ENCODE peak calls at places on chromosomes 13 and 19, in four cellular contexts. P, O, A and C are unnamed samples.

GRCh38 chr19:872266-872951 is 12.9 kb downstream of the CFD start:
- DNase-seq in P (peak; percentile 76), O (peak; percentile 60), A (peak; percentile 88), C (peak; percentile 53)

GRCh38 chr13:79451500-79451962 is 29.4 kb upstream of the NDFIP2 start:
- DNase-seq in P (peak; percentile 74), O (no peak), A (peak; percentile 54), C (peak; percentile 89)

GRCh38 chr13:89269737-89270136 is 1598.6 kb downstream of the SLITRK5 start:
- DNase-seq in P (no peak), O (no peak), A (no peak), C (no peak)

GRCh38 chr13:40375522-40376171 is 290.8 kb downstream of the FOXO1 start:
- DNase-seq in P (no peak), O (peak; percentile 38), A (no peak), C (no peak)

GRCh38 chr13:33284016-33284415 is 1.5 kb downstream of the STARD13 start:
- DNase-seq in P (no peak), O (no peak), A (no peak), C (peak; percentile 48)

GRCh38 chr19:23437901-23438300 is 42.6 kb upstream of the ZNF91 start:
- DNase-seq in P (no peak), O (no peak), A (no peak), C (no peak)

GRCh38 chr19:16066611-16067104 is 9.6 kb upstream of the TPM4 start:
- DNase-seq in P (peak; percentile 63), O (no peak), A (peak; percentile 58), C (peak; percentile 82)

GRCh38 chr13:57527114-57527770 is 104.3 kb upstream of the PCDH17 start:
- DNase-seq in P (no peak), O (no peak), A (no peak), C (no peak)

GRCh38 chr13:33089311-33089710 is 73.1 kb downstream of the KL start:
- DNase-seq in P (no peak), O (no peak), A (no peak), C (no peak)

GRCh38 chr19:4034048-4035017 is 26.8 kb downstream of the PIAS4 start:
- DNase-seq in P (no peak), O (no peak), A (no peak), C (no peak)

GRCh38 chr13:106550570-106551135 is 15.2 kb upstream of the EFNB2 start:
- DNase-seq in P (no peak), O (no peak), A (no peak), C (no peak)

GRCh38 chr13:76852991-76853390 is 33.2 kb downstream of the KCTD12 start:
- DNase-seq in P (no peak), O (no peak), A (no peak), C (peak; percentile 60)

GRCh38 chr13:102333320-102334181 is 68.3 kb downstream of the FGF14 start:
- DNase-seq in P (no peak), O (no peak), A (no peak), C (no peak)

GRCh38 chr13:51814825-51815650 is 11.1 kb upstream of the DHRS12 start:
- DNase-seq in P (peak; percentile 48), O (peak; percentile 29), A (peak; percentile 79), C (peak; percentile 74)
- H3K4me3 ChIP-seq in P (no peak overlapping the region), O (peak overlapping the region; percentile 22), A (peak overlapping the region; percentile 58), C (no peak overlapping the region)

DNA sequence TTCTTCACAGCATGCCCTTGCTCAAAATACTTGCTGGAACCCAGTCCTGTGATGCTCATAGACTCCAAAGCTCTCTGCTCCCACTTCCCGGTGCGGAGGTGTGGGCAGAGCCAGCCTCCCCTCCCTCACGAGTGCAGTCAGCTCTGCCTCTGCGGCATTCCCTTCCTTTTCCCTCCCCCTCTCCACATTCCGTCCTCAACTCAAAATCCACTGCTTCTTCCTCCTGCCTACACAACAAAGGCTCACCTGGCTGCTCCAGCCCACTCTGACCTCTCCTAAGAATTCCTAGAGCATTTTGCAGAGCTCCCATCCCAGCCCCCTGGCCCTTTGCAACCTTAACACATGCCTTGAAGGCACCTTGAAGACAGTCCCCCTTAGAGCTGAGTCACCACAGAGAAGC is 527.9 kb downstream of the MYO16 start:
- DNase-seq in P (no peak), O (no peak), A (no peak), C (no peak)
- H3K4me3 ChIP-seq in P (no peak overlapping the region), O (no peak overlapping the region), A (no peak overlapping the region), C (no peak overlapping the region)

DNA sequence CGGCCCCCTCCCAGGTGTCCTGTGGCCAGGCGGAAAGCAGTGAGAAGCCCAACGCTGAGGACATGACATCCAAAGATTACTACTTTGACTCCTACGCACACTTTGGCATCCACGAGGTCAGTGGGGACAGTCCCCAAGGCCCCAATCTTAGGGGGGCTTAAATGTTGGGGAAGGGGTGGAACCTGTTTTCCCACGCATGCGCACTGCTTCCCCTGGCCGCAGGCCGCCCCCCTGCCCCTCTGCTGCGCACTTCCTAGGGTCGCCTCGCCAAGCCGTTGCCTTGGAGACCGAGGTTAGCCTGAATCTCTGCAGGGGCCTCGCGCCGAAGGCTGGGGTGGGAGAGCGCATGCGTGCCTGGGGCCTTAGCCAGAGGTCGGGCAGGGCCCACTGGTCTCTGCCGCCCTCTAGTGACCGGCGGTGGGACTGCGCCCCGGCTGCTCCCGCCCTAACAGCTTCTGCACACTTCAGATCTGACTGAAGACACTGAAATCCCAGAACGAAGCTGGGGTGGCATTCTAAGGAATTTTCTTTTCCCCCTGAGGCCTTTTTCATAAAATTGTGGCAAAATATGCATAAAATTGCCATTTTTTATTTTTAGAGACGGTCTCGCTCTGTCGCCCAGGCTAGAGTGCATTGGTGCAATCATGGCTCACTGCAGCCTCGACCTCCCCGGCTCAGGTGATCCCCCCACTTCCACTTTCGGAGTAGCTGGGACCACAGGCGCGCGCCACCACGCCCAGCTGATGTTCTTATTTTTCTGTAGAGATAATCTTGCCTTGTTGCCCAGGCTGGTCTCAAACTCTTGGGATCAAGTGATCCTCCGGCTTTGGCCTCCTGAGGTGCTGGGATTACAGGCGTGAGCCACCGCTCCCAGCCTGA is 3.6 kb downstream of the PRMT1 start:
- DNase-seq in P (peak; percentile 92), O (peak; percentile 90), A (peak; percentile 90), C (peak; percentile 96)
- H3K4me3 ChIP-seq in P (peak overlapping the region; percentile 4), O (peak overlapping the region; percentile 95), A (no peak overlapping the region), C (no peak overlapping the region)

DNA sequence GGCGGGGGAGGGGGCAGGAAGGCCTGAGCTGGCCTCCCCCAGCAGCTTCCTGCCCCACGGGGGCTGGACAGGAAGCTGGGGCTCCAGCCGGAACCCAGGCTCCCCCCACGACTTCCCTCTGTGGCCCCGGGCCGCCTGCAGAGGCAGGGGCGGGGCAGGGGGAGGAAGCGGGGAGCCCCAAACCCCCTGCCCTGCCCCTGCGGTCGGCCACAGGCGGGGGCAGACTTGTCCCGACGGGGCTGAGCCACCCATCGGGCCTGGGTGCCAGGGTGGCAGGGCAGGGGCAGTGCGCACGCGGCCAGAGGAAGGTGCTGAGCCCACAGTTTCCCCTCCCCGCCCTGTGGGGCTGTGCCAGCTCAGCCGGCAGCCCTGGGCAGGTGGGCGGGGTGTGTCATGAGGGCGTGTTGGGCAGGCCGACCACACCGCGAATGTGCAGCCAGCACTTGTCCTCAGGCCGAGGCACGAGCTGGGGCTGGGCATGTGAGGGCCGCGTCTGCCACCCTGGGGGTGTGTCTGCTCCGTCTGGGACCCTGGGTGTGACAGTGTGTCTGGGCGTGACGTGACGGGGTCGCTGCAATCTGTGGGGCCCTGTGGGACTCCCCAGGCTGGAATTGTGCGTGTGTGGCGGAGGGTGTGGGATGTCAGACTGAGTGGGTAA is 17.7 kb downstream of the CCDC97 start:
- DNase-seq in P (peak; percentile 40), O (peak; percentile 82), A (peak; percentile 76), C (no peak)
- H3K4me3 ChIP-seq in P (no peak overlapping the region), O (peak overlapping the region; percentile 53), A (peak overlapping the region; percentile 68), C (no peak overlapping the region)

GRCh38 chr13:22220186-22221160 is 549.6 kb downstream of the FGF9 start:
- DNase-seq in P (no peak), O (no peak), A (no peak), C (no peak)
- H3K4me3 ChIP-seq in P (no peak overlapping the region), O (no peak overlapping the region), A (no peak overlapping the region), C (no peak overlapping the region)

GRCh38 chr19:44076325-44076724 is 4.4 kb downstream of the ZNF284 start:
- DNase-seq in P (no peak), O (no peak), A (no peak), C (no peak)

GRCh38 chr19:44069415-44069814 is 2.5 kb upstream of the ZNF284 start:
- DNase-seq in P (no peak), O (no peak), A (no peak), C (no peak)

GRCh38 chr19:44071824-44072542 is at the start of gene ZNF284:
- DNase-seq in P (peak; percentile 74), O (peak; percentile 85), A (peak; percentile 84), C (peak; percentile 93)

DNA sequence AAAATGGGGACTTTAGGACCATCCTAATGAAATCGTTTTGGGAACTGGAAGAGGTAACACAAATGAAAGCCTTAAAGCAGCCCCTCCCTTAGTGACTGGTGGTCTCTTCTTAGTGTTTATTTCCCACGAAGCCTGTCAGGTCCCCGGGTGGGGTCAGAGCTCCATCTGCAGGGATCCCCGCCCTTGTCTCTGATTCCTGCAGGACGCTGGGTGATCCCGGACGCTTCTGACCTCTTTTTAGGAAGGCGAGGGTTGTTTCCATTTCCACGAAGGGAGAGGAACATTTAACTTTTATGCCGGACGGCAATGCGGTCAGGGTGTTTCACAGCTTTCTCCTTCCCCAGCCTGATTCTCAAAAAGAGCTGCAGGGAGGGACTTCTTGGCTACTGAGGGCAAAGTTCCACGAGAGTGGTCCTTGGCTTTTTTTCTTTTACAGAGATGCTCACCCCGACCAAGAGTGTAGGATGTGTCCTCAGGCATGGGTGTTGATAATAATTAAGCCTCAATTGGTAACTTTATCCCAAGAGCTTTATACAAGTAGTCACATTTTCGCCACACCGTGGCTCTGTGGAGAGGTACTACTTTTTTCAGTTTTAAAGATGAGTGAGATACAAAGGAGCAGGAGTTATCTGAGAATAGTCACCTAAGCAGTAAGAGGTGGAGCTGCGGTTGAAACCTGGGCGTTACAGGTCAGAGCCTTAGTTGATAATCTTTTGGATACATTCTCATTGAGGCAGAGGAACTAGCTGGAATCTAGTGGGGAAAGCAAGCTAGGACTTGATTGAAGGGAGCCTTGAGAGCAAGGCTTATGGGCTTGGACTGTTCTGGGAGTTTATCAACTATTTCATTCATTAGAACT is 813 bp downstream of the ZNF284 start:
- DNase-seq in P (no peak), O (no peak), A (no peak), C (no peak)
- H3K4me3 ChIP-seq in P (peak overlapping the region; percentile 35), O (peak overlapping the region; percentile 85), A (peak overlapping the region; percentile 84), C (peak overlapping the region; percentile 67)

DNA sequence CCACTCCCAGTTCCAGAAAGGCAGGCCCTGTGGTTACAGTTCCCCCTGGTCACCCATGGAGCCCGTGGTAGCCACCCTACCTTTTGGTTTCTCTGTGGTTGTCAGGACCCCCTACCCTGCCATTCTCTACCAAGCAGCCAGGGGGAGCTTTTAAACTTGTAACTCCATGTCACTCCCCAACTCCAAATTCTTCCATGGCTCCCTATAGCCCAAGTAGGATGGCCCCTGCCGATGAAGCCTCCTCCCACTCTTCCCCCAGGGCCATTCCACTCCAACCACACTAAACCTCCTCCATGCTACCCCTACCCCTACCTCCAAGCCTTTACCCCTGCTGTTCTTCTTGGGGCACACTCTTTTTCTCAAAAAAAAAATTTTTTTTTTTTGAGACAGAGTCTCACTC is 2.2 kb downstream of the S1PR2 start:
- DNase-seq in P (peak; percentile 69), O (no peak), A (peak; percentile 53), C (peak; percentile 44)
- H3K4me3 ChIP-seq in P (no peak overlapping the region), O (no peak overlapping the region), A (no peak overlapping the region), C (no peak overlapping the region)

GRCh38 chr19:7680606-7681335 is at the start of gene TRAPPC5:
- DNase-seq in P (peak; percentile 96), O (peak; percentile 89), A (peak; percentile 88), C (peak; percentile 94)

GRCh38 chr19:7679017-7679720 is 1.5 kb upstream of the TRAPPC5 start:
- DNase-seq in P (peak; percentile 34), O (no peak), A (peak; percentile 82), C (no peak)

GRCh38 chr19:7681336-7682174 is 922 bp downstream of the TRAPPC5 start:
- DNase-seq in P (peak; percentile 70), O (peak; percentile 77), A (peak; percentile 84), C (peak; percentile 75)

GRCh38 chr19:7679771-7680605 is 645 bp upstream of the TRAPPC5 start:
- DNase-seq in P (no peak), O (no peak), A (no peak), C (no peak)

GRCh38 chr19:7682175-7682855 is 1.7 kb downstream of the TRAPPC5 start:
- DNase-seq in P (no peak), O (no peak), A (no peak), C (no peak)
- H3K4me3 ChIP-seq in P (no peak overlapping the region), O (peak overlapping the region; percentile 100), A (peak overlapping the region; percentile 44), C (no peak overlapping the region)